ENCODE peak calls at places on chromosomes 7 and 10, in seven cellular contexts. One of them, this sample, is unnamed.

GRCh38 chr7:43954524-43955228 is 28.4 kb downstream of the UBE2D4 start:
- DNase-seq in spleen: no peak
- DNase-seq in GM23338: peak
- DNase-seq in HCT116: peak
- DNase-seq in HL-60: peak
- DNase-seq in esophagus muscularis mucosa: no peak
- DNase-seq in suprapubic skin: no peak
- DNase-seq in this sample: no peak

GRCh38 chr7:37297546-37297945 is 151.1 kb downstream of the ELMO1 start:
- DNase-seq in spleen: no peak
- DNase-seq in GM23338: no peak
- DNase-seq in HCT116: no peak
- DNase-seq in HL-60: no peak
- DNase-seq in esophagus muscularis mucosa: no peak
- DNase-seq in suprapubic skin: no peak
- DNase-seq in this sample: no peak

GRCh38 chr7:55871932-55872485 is 9.5 kb upstream of the SEPTIN14 start:
- DNase-seq in spleen: no peak
- DNase-seq in GM23338: no peak
- DNase-seq in HCT116: no peak
- DNase-seq in HL-60: no peak
- DNase-seq in esophagus muscularis mucosa: no peak
- DNase-seq in suprapubic skin: no peak
- DNase-seq in this sample: no peak

GRCh38 chr10:110944997-110945396 is 25.6 kb downstream of the SHOC2 start:
- DNase-seq in spleen: no peak
- DNase-seq in GM23338: no peak
- DNase-seq in HCT116: no peak
- DNase-seq in HL-60: no peak
- DNase-seq in esophagus muscularis mucosa: no peak
- DNase-seq in suprapubic skin: no peak
- DNase-seq in this sample: no peak

GRCh38 chr10:47137311-47137851 is 162.6 kb upstream of the GDF10 start:
- DNase-seq in spleen: no peak
- DNase-seq in GM23338: no peak
- DNase-seq in HCT116: peak
- DNase-seq in HL-60: no peak
- DNase-seq in esophagus muscularis mucosa: peak
- DNase-seq in suprapubic skin: no peak
- DNase-seq in this sample: no peak

GRCh38 chr7:80498481-80499349 is 13.1 kb downstream of the GNAT3 start:
- DNase-seq in spleen: no peak
- DNase-seq in GM23338: no peak
- DNase-seq in HCT116: peak
- DNase-seq in HL-60: no peak
- DNase-seq in esophagus muscularis mucosa: no peak
- DNase-seq in suprapubic skin: no peak
- DNase-seq in this sample: no peak

GRCh38 chr7:1916621-1916970 is 246.5 kb downstream of the ELFN1 start:
- DNase-seq in spleen: peak
- DNase-seq in GM23338: no peak
- DNase-seq in HCT116: no peak
- DNase-seq in HL-60: no peak
- DNase-seq in esophagus muscularis mucosa: no peak
- DNase-seq in suprapubic skin: no peak
- DNase-seq in this sample: no peak

GRCh38 chr7:96023376-96023775 is 251.0 kb downstream of the DYNC1I1 start:
- DNase-seq in spleen: no peak
- DNase-seq in GM23338: no peak
- DNase-seq in HCT116: no peak
- DNase-seq in HL-60: no peak
- DNase-seq in esophagus muscularis mucosa: no peak
- DNase-seq in suprapubic skin: no peak
- DNase-seq in this sample: no peak

GRCh38 chr10:8360814-8361509 is 306.5 kb downstream of the GATA3 start:
- DNase-seq in spleen: no peak
- DNase-seq in GM23338: no peak
- DNase-seq in HCT116: no peak
- DNase-seq in HL-60: no peak
- DNase-seq in esophagus muscularis mucosa: no peak
- DNase-seq in suprapubic skin: no peak
- DNase-seq in this sample: no peak

GRCh38 chr7:98049034-98049433 is 57.6 kb upstream of the LMTK2 start:
- DNase-seq in spleen: no peak
- DNase-seq in GM23338: peak
- DNase-seq in HCT116: no peak
- DNase-seq in HL-60: no peak
- DNase-seq in esophagus muscularis mucosa: no peak
- DNase-seq in suprapubic skin: no peak
- DNase-seq in this sample: no peak

GRCh38 chr7:137423321-137423720 is 79.8 kb upstream of the PTN start:
- DNase-seq in spleen: no peak
- DNase-seq in GM23338: no peak
- DNase-seq in HCT116: no peak
- DNase-seq in HL-60: no peak
- DNase-seq in esophagus muscularis mucosa: no peak
- DNase-seq in suprapubic skin: no peak
- DNase-seq in this sample: no peak

GRCh38 chr7:103996017-103996551 is 6.6 kb upstream of the RELN start:
- DNase-seq in spleen: no peak
- DNase-seq in GM23338: no peak
- DNase-seq in HCT116: no peak
- DNase-seq in HL-60: no peak
- DNase-seq in esophagus muscularis mucosa: no peak
- DNase-seq in suprapubic skin: no peak
- DNase-seq in this sample: no peak

GRCh38 chr10:27550823-27551222 is 46.7 kb downstream of the RAB18 start:
- DNase-seq in spleen: no peak
- DNase-seq in GM23338: no peak
- DNase-seq in HCT116: no peak
- DNase-seq in HL-60: no peak
- DNase-seq in esophagus muscularis mucosa: no peak
- DNase-seq in suprapubic skin: no peak
- DNase-seq in this sample: no peak

GRCh38 chr10:121823993-121824463 is 103.8 kb downstream of the ATE1 start:
- DNase-seq in spleen: no peak
- DNase-seq in GM23338: peak
- DNase-seq in HCT116: peak
- DNase-seq in HL-60: peak
- DNase-seq in esophagus muscularis mucosa: no peak
- DNase-seq in suprapubic skin: no peak
- DNase-seq in this sample: no peak

GRCh38 chr7:89839329-89839728 is 314.9 kb upstream of the STEAP1 start:
- DNase-seq in spleen: no peak
- DNase-seq in GM23338: no peak
- DNase-seq in HCT116: no peak
- DNase-seq in HL-60: no peak
- DNase-seq in esophagus muscularis mucosa: no peak
- DNase-seq in suprapubic skin: no peak
- DNase-seq in this sample: no peak

GRCh38 chr10:131979336-131979735 is 2.4 kb downstream of the BNIP3 start:
- DNase-seq in spleen: peak
- DNase-seq in GM23338: no peak
- DNase-seq in HCT116: no peak
- DNase-seq in HL-60: no peak
- DNase-seq in esophagus muscularis mucosa: no peak
- DNase-seq in suprapubic skin: no peak
- DNase-seq in this sample: no peak

GRCh38 chr10:131980757-131981428 is 830 bp downstream of the BNIP3 start:
- DNase-seq in spleen: peak
- DNase-seq in GM23338: peak
- DNase-seq in HCT116: no peak
- DNase-seq in HL-60: no peak
- DNase-seq in esophagus muscularis mucosa: no peak
- DNase-seq in suprapubic skin: no peak
- DNase-seq in this sample: no peak

GRCh38 chr10:131980321-131980720 is 1.4 kb downstream of the BNIP3 start:
- DNase-seq in spleen: peak
- DNase-seq in GM23338: no peak
- DNase-seq in HCT116: no peak
- DNase-seq in HL-60: no peak
- DNase-seq in esophagus muscularis mucosa: no peak
- DNase-seq in suprapubic skin: no peak
- DNase-seq in this sample: no peak

GRCh38 chr10:131978851-131979250 is 2.9 kb downstream of the BNIP3 start:
- DNase-seq in spleen: peak
- DNase-seq in GM23338: peak
- DNase-seq in HCT116: no peak
- DNase-seq in HL-60: no peak
- DNase-seq in esophagus muscularis mucosa: no peak
- DNase-seq in suprapubic skin: peak
- DNase-seq in this sample: no peak

GRCh38 chr10:131979821-131980270 is 1.9 kb downstream of the BNIP3 start:
- DNase-seq in spleen: peak
- DNase-seq in GM23338: no peak
- DNase-seq in HCT116: no peak
- DNase-seq in HL-60: no peak
- DNase-seq in esophagus muscularis mucosa: no peak
- DNase-seq in suprapubic skin: peak
- DNase-seq in this sample: no peak
- TF ChIP-seq POLR2AphosphoS5 in spleen: no peak
- TF ChIP-seq POLR2AphosphoS5 in GM23338: no peak
- TF ChIP-seq POLR2AphosphoS5 in HCT116: no peak
- TF ChIP-seq POLR2AphosphoS5 in HL-60: no peak
- TF ChIP-seq POLR2AphosphoS5 in esophagus muscularis mucosa: no peak
- TF ChIP-seq POLR2AphosphoS5 in suprapubic skin: no peak
- TF ChIP-seq POLR2AphosphoS5 in this sample: no peak

DNA sequence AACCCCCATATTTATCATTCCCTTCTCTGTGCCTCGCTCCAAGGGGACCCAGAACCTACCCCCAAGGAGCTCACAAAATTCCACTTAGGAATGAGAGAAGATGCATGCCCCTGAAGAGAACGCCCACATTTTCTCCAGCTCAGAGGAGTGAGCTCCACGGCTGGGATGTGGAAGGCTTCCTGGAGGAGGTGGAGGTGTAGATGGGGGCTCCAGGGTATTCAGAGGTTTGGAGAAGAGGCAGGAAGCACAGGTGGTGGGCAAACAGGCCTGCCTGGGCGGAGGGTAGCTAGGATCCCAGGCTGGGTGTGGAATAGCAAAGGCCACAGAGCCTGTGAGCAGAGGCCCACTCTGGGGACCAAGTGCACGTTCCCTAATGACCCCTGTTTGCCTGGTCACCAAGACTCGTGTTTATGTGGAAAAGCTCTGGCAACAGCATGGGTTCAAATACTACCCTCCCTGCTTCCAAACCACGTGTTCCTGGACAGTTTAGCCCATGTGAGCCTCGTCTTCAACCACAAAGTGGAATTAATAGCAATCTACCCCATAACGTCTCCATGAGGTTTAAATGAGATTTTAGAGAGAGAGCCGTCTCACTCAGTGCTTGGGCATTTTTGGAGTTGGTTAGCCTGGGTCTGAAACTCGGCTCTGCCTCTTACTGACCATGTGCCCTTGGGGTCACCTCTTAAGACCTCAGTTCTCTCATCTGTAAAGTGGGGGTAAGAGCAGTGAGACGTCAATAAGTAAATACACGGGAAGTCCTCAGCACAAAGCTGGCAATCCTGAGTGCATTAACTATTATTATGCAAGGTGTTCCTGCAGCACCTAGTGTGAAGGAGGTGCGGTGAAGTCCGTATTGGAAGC is 24.7 kb downstream of the UNC5B start:
- DNase-seq in spleen: no peak
- DNase-seq in GM23338: no peak
- DNase-seq in HCT116: no peak
- DNase-seq in HL-60: no peak
- DNase-seq in esophagus muscularis mucosa: no peak
- DNase-seq in suprapubic skin: no peak
- DNase-seq in this sample: no peak
- H3K27ac ChIP-seq in spleen: no peak
- H3K27ac ChIP-seq in GM23338: no peak
- H3K27ac ChIP-seq in HCT116: no peak
- H3K27ac ChIP-seq in HL-60: no peak
- H3K27ac ChIP-seq in esophagus muscularis mucosa: no peak
- H3K27ac ChIP-seq in suprapubic skin: no peak
- H3K27ac ChIP-seq in this sample: peak

DNA sequence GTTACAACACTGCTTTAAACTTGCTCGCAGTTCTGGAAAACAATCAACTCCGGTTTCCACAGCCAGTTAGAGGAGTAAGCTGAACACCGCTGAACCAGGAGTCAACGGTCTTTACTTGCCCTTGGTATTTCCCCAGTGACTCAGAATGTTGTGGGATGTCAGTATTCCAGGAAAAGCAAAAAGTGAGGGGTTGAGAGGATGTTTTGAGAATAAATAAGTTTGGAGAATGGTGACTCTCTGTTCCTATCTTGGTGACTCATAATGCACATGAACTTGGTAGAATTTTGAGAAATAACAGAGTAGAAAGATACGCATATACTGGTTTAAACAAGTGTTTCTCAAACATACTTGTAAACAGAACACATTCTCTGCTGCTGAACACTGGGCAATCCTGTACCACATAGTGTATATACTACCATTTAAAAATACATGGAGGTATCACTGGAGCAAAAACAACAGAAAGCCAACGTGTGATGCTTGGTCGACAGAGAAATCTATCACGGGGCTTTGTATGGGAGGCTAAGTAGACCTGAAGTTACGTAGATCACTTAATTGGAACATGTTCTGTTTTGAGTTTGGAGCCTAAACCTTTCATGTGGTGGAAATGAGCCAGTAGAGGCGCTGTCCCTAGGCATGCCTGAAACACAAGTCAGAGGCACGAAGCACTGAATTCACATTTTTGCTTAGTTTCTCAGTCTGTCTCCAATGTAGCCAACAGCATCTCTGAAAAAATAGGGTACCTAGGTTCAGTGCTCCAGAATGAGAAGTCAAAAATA is 534.3 kb downstream of the PARD3 start:
- DNase-seq in spleen: no peak
- DNase-seq in GM23338: peak
- DNase-seq in HCT116: no peak
- DNase-seq in HL-60: no peak
- DNase-seq in esophagus muscularis mucosa: no peak
- DNase-seq in suprapubic skin: no peak
- DNase-seq in this sample: no peak
- H3K4me3 ChIP-seq in spleen: no peak
- H3K4me3 ChIP-seq in GM23338: no peak
- H3K4me3 ChIP-seq in HCT116: no peak
- H3K4me3 ChIP-seq in HL-60: no peak
- H3K4me3 ChIP-seq in esophagus muscularis mucosa: no peak
- H3K4me3 ChIP-seq in suprapubic skin: no peak
- H3K4me3 ChIP-seq in this sample: no peak

DNA sequence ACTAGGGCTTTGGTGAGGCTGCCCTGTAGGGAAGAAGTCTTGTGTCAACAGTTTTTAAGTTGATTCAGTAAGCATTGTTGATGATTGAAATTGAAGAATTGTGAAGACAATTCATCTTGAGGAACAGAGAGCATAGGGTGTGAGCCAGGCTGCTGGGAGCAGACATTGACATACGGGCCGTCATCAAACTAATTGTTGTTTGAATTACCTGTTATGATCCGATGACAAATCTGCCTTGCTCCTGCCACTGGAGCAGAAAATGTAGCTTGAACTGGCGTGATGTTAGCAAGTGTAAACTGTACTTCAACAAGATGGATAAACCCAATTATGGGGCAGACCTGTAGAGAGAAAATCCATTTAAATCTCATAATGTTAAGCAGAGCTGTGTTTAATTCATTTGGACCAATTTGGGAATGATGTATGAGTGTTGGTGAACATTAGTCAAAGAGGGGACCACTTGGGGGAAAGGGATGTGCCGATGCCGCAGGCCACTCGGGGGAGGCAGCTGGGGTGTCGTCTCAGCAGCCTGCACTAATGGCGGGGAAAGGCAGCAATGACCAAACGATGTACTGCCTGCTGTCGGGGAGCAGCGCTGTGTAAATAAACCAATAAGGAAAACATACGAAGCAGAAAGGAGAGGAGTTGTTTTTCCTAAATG is 27.4 kb downstream of the TCF7L2 start:
- DNase-seq in spleen: no peak
- DNase-seq in GM23338: no peak
- DNase-seq in HCT116: no peak
- DNase-seq in HL-60: no peak
- DNase-seq in esophagus muscularis mucosa: no peak
- DNase-seq in suprapubic skin: no peak
- DNase-seq in this sample: no peak
- TF ChIP-seq POLR2AphosphoS5 in spleen: peak
- TF ChIP-seq POLR2AphosphoS5 in GM23338: no peak
- TF ChIP-seq POLR2AphosphoS5 in HCT116: no peak
- TF ChIP-seq POLR2AphosphoS5 in HL-60: no peak
- TF ChIP-seq POLR2AphosphoS5 in esophagus muscularis mucosa: no peak
- TF ChIP-seq POLR2AphosphoS5 in suprapubic skin: no peak
- TF ChIP-seq POLR2AphosphoS5 in this sample: no peak